ENCODE peak calls at places on chromosomes 2 and 18, in seven cellular contexts. K is body of pancreas, U is AG08395, Y is islet precursor cell, Q is kidney tubule cell, P is dermis microvascular lymphatic vessel endothelial cell, J is ELF-1. S is an unnamed sample.
A peak's percentile ranks its signal among the peaks of the same experiment; 100 is the strongest.

GRCh38 chr2:177164131-177164530 is 48.5 kb upstream of the HNRNPA3 start:
- DNase-seq in K (no peak), U (no peak), Y (no peak), Q (peak; percentile 14), P (no peak), J (no peak), S (no peak)

GRCh38 chr2:157480182-157480961 is 36.5 kb upstream of the CYTIP start:
- DNase-seq in K (peak; percentile 88), U (peak; percentile 50), Y (no peak), Q (no peak), P (no peak), J (no peak), S (no peak)

GRCh38 chr2:189504238-189504637 is 63.0 kb downstream of the WDR75 start:
- DNase-seq in K (no peak), U (no peak), Y (no peak), Q (no peak), P (no peak), J (no peak), S (no peak)

GRCh38 chr2:161028581-161028980 is 131.6 kb upstream of the TANK start:
- DNase-seq in K (no peak), U (no peak), Y (no peak), Q (no peak), P (no peak), J (no peak), S (no peak)

GRCh38 chr2:235000426-235001236 is 48.8 kb downstream of the SH3BP4 start:
- DNase-seq in K (peak; percentile 65), U (no peak), Y (peak; percentile 57), Q (no peak), P (no peak), J (peak; percentile 78), S (no peak)

GRCh38 chr2:64168231-64168630 is 24.0 kb upstream of the PELI1 start:
- DNase-seq in K (no peak), U (no peak), Y (no peak), Q (no peak), P (no peak), J (no peak), S (no peak)

GRCh38 chr2:25355270-25355669 is 13.5 kb upstream of the DNMT3A start:
- DNase-seq in K (no peak), U (no peak), Y (no peak), Q (no peak), P (no peak), J (no peak), S (no peak)

GRCh38 chr2:27622921-27623384 is 5.9 kb downstream of the CCDC121 start:
- DNase-seq in K (no peak), U (peak; percentile 68), Y (no peak), Q (peak; percentile 84), P (peak; percentile 26), J (no peak), S (peak; percentile 80)

GRCh38 chr2:85902496-85902895 is 13.7 kb upstream of the ST3GAL5 start:
- DNase-seq in K (no peak), U (peak; percentile 76), Y (no peak), Q (peak; percentile 89), P (no peak), J (no peak), S (peak; percentile 26)

GRCh38 chr2:139369423-139370409 is 589.5 kb upstream of the NXPH2 start:
- DNase-seq in K (no peak), U (no peak), Y (no peak), Q (no peak), P (no peak), J (peak; percentile 1), S (no peak)

GRCh38 chr2:191051825-191052778 is 38.1 kb upstream of the STAT1 start:
- DNase-seq in K (no peak), U (peak; percentile 39), Y (no peak), Q (peak; percentile 69), P (peak; percentile 70), J (no peak), S (peak; percentile 41)

GRCh38 chr18:79610461-79611039 is 69.1 kb upstream of the CTDP1 start:
- DNase-seq in K (peak; percentile 9), U (no peak), Y (no peak), Q (no peak), P (no peak), J (no peak), S (peak; percentile 27)

GRCh38 chr18:8029731-8030130 is 462.6 kb downstream of the PTPRM start:
- DNase-seq in K (no peak), U (no peak), Y (no peak), Q (no peak), P (no peak), J (no peak), S (no peak)

GRCh38 chr2:235048549-235048948 is 96.7 kb downstream of the SH3BP4 start:
- DNase-seq in K (peak; percentile 73), U (peak; percentile 14), Y (no peak), Q (no peak), P (no peak), J (no peak), S (no peak)

GRCh38 chr2:127662937-127663565 is 12.3 kb downstream of the LIMS2 start:
- DNase-seq in K (no peak), U (no peak), Y (peak; percentile 56), Q (no peak), P (peak; percentile 43), J (no peak), S (no peak)

GRCh38 chr2:197294260-197294659 is 16.3 kb downstream of the ANKRD44 start:
- DNase-seq in K (no peak), U (no peak), Y (no peak), Q (no peak), P (no peak), J (no peak), S (no peak)

GRCh38 chr18:40867452-40867851 is 1087.6 kb upstream of the PIK3C3 start:
- DNase-seq in K (no peak), U (peak; percentile 32), Y (no peak), Q (peak; percentile 20), P (no peak), J (no peak), S (no peak)

GRCh38 chr2:30611572-30611971 is 164.5 kb downstream of the LCLAT1 start:
- DNase-seq in K (no peak), U (peak; percentile 73), Y (peak; percentile 71), Q (no peak), P (no peak), J (peak; percentile 15), S (peak; percentile 70)

GRCh38 chr2:234491897-234492296 is 5.0 kb downstream of the ARL4C start:
- DNase-seq in K (no peak), U (no peak), Y (no peak), Q (peak; percentile 41), P (no peak), J (no peak), S (no peak)

GRCh38 chr2:191319181-191319580 is 74.0 kb downstream of the MYO1B start:
- DNase-seq in K (no peak), U (peak; percentile 38), Y (peak; percentile 64), Q (peak; percentile 65), P (peak; percentile 38), J (peak; percentile 24), S (peak; percentile 43)

GRCh38 chr2:225637199-225637598 is 237.7 kb downstream of the NYAP2 start:
- DNase-seq in K (peak; percentile 18), U (peak; percentile 22), Y (no peak), Q (no peak), P (no peak), J (no peak), S (no peak)

GRCh38 chr2:236592821-236593220 is 23.2 kb downstream of the ACKR3 start:
- DNase-seq in K (no peak), U (no peak), Y (no peak), Q (no peak), P (peak; percentile 17), J (no peak), S (no peak)

GRCh38 chr2:154697422-154698237 is 865 bp upstream of the KCNJ3 start:
- DNase-seq in K (peak; percentile 40), U (no peak), Y (peak; percentile 73), Q (peak; percentile 40), P (no peak), J (peak; percentile 64), S (no peak)

GRCh38 chr18:69795785-69796184 is 151.9 kb downstream of the CD226 start:
- DNase-seq in K (no peak), U (peak; percentile 7), Y (peak; percentile 87), Q (peak; percentile 9), P (no peak), J (peak; percentile 48), S (no peak)

GRCh38 chr2:149224458-149224857 is 105.9 kb upstream of the LYPD6 start:
- DNase-seq in K (no peak), U (no peak), Y (no peak), Q (no peak), P (no peak), J (no peak), S (no peak)

GRCh38 chr2:5140367-5140766 is 551.8 kb upstream of the SOX11 start:
- DNase-seq in K (no peak), U (no peak), Y (no peak), Q (peak; percentile 66), P (no peak), J (no peak), S (peak; percentile 23)

GRCh38 chr2:53505814-53506213 is 261.8 kb upstream of the CHAC2 start:
- DNase-seq in K (no peak), U (no peak), Y (peak; percentile 87), Q (peak; percentile 44), P (no peak), J (peak; percentile 77), S (no peak)

GRCh38 chr2:29196792-29197788 is 81.9 kb downstream of the CLIP4 start:
- DNase-seq in K (peak; percentile 70), U (peak; percentile 66), Y (peak; percentile 84), Q (peak; percentile 72), P (peak; percentile 66), J (peak; percentile 66), S (peak; percentile 76)

GRCh38 chr2:96202152-96202856 is 6.3 kb downstream of the STARD7 start:
- DNase-seq in K (no peak), U (peak; percentile 27), Y (no peak), Q (no peak), P (no peak), J (no peak), S (no peak)

GRCh38 chr2:26558271-26559043 is 80.5 kb upstream of the OTOF start:
- DNase-seq in K (no peak), U (no peak), Y (peak; percentile 64), Q (no peak), P (no peak), J (peak; percentile 32), S (no peak)

GRCh38 chr2:19214682-19215391 is 143.6 kb downstream of the OSR1 start:
- DNase-seq in K (no peak), U (no peak), Y (no peak), Q (no peak), P (no peak), J (no peak), S (peak; percentile 22)

S was measured in Daoy.